ENCODE peak calls at places on chromosomes 12 and 14, in five cellular contexts. Q is IMR-90, X is trophoblast cell, S is mesenchymal stem cell, N is H1. T is an unnamed sample. For H3K36me3, the result is how much of the 10 kb centered on the place peaks cover.

GRCh38 chr12:131132118-131132892 is 178.6 kb downstream of the ADGRD1 start:
- DNase-seq in Q (peak), X (peak), S (peak), N (peak), T (peak)

GRCh38 chr12:75724913-75725312 is 213.5 kb upstream of the KRR1 start:
- DNase-seq in Q (peak), X (no peak), S (peak), N (no peak), T (no peak)

GRCh38 chr14:76876076-76876475 is 49.9 kb downstream of the LRRC74A start:
- DNase-seq in Q (peak), X (peak), S (peak), N (peak), T (peak)

GRCh38 chr12:123813349-123813748 is 51.2 kb downstream of the DNAH10 start:
- DNase-seq in Q (peak), X (no peak), S (no peak), N (no peak), T (no peak)

GRCh38 chr14:102590667-102591099 is 1.8 kb upstream of the RCOR1 start:
- DNase-seq in Q (peak), X (peak), S (peak), N (no peak), T (no peak)

GRCh38 chr14:89298056-89298834 is 118.8 kb downstream of the FOXN3 start:
- DNase-seq in Q (no peak), X (no peak), S (no peak), N (no peak), T (no peak)

GRCh38 chr14:64510825-64511679 is 6.5 kb downstream of the ZBTB1 start:
- DNase-seq in Q (peak), X (peak), S (peak), N (no peak), T (peak)

GRCh38 chr12:62767506-62767905 is 167.4 kb downstream of the PPM1H start:
- DNase-seq in Q (peak), X (peak), S (no peak), N (no peak), T (no peak)

GRCh38 chr14:86654558-86655184 is 1124.7 kb downstream of the FLRT2 start:
- DNase-seq in Q (peak), X (peak), S (peak), N (no peak), T (peak)

GRCh38 chr12:29350080-29350479 is 30.9 kb downstream of the ERGIC2 start:
- DNase-seq in Q (peak), X (no peak), S (peak), N (no peak), T (no peak)

GRCh38 chr12:108177131-108177530 is 48.0 kb downstream of the WSCD2 start:
- DNase-seq in Q (no peak), X (no peak), S (no peak), N (no peak), T (no peak)

GRCh38 chr12:46230985-46231384 is 37.9 kb downstream of the SLC38A1 start:
- DNase-seq in Q (no peak), X (no peak), S (no peak), N (no peak), T (no peak)

GRCh38 chr12:46233418-46233817 is 35.4 kb downstream of the SLC38A1 start:
- DNase-seq in Q (no peak), X (no peak), S (no peak), N (no peak), T (no peak)

GRCh38 chr12:46237381-46238045 is 31.3 kb downstream of the SLC38A1 start:
- DNase-seq in Q (no peak), X (no peak), S (no peak), N (no peak), T (no peak)

GRCh38 chr12:46233985-46234384 is 34.9 kb downstream of the SLC38A1 start:
- DNase-seq in Q (no peak), X (no peak), S (no peak), N (no peak), T (no peak)
- H3K36me3 ChIP-seq in Q (under half), X (under half), S (under half), N (under half), T (under half)

DNA sequence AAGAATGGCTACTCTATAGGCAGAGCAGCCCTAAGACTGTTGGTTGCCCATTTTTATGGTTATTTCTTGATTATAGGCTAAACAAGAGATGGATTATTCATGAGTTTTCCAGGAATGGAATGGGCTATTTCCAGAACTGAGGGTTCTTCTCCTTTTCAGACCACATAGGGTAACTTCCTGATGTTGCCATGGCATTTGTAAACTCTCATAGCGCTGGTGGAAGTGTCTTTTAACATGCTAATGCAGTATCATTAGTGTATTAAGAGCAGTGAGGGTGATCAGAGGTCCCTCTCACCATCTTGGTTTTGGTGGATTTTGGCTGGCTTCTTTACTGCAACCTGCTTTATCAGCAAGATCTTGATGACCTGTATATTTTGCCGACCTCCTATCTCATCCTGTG is 904.6 kb upstream of the FBXO33 start:
- DNase-seq in Q (no peak), X (no peak), S (no peak), N (no peak), T (no peak)
- H2BK120ac ChIP-seq in Q (no peak), X (no peak), S (no peak), N (no peak), T (no peak)

GRCh38 chr14:54652188-54652889 is 85.4 kb downstream of the SAMD4A start:
- DNase-seq in Q (peak), X (peak), S (peak), N (peak), T (peak)

GRCh38 chr14:54651649-54652048 is 84.7 kb downstream of the SAMD4A start:
- DNase-seq in Q (no peak), X (peak), S (no peak), N (no peak), T (no peak)

GRCh38 chr14:54653764-54654469 is 87.0 kb downstream of the SAMD4A start:
- DNase-seq in Q (peak), X (peak), S (peak), N (no peak), T (no peak)

GRCh38 chr14:54654600-54654999 is 87.7 kb downstream of the SAMD4A start:
- DNase-seq in Q (no peak), X (no peak), S (peak), N (no peak), T (no peak)

DNA sequence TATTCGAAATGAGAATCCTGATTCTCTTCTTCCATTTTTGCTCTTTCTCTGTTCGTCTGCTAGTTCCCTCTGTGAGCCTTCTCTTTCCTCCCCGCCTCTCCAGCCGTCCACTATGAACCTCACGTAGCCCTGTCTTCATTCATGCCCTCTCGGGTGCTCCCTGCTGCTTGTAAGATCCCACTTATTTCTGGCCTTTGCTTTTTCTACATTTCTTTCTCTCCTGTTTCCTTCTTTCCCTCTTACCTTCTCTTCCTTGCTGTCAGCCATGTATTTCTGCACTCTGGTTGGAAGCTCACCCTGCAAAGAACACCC is 85.9 kb downstream of the SAMD4A start:
- DNase-seq in Q (no peak), X (no peak), S (no peak), N (no peak), T (no peak)
- H4K91ac ChIP-seq in Q (peak), X (peak), S (peak), N (no peak), T (no peak)

DNA sequence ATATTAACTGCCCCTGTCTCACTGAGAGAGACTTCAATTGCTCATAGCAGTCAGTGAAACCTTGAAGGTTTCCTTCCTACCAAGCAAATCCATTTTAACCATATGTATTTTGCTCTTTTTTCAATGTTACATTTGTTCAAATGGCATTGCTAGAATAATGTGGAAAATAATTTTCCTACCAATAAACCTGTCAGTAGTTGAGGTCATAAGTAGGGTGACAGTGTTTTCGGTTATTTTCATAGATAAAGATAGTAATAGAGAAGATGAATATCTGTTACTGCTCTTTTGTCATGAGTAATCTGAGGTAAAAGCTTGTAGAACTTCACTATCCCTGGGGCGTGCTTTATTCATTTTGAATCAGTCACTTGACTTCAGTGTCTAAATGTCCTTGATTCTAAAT is 32.6 kb downstream of the EID3 start:
- DNase-seq in Q (no peak), X (no peak), S (no peak), N (no peak), T (no peak)
- H3K36me3 ChIP-seq in Q (half or more), X (under half), S (half or more), N (under half), T (under half)

DNA sequence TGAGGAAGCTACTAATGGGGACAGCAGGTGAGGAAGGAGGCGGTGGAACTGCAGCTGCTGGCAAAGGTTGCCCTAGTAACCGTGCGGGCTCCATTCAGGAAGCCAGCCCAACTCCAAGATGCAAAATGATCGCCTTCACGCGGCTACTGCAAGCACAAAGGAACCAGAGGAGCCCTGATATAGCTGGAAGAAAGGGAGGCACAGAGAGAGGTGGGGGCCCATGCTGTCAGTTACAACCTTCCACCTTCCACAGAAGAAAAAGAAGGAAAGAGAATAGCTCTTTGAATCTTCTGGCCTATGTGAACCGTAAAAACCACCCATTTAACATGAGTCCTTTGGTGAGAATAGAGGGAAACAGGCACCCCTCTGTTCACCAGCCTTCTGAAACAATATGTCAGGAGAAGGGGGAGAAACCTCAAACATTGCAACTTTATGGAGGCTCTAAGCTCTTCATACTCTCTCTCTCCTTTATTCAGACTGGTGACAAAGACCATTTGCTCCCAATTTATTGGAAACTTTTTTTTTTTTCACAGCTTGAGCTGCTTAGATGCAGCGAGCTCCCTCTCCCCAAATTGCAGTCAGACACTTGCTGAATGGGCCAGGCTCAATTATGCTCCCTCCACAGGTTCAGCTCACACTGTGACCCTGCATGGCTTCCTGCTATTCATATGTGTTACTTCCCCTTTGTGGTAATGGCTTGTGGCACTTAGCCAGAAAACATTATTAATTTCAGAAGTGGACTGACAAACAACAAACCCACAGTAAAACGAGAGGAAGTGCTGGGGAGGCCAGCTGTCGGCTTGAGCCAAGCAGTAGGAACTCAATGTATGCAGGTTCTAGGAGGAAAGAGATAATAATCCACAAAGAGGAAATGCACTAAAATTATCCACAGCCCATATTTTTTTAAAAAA is 6.2 kb downstream of the DUSP6 start:
- DNase-seq in Q (peak), X (peak), S (peak), N (no peak), T (peak)
- H2BK120ac ChIP-seq in Q (peak), X (no peak), S (peak), N (no peak), T (no peak)

DNA sequence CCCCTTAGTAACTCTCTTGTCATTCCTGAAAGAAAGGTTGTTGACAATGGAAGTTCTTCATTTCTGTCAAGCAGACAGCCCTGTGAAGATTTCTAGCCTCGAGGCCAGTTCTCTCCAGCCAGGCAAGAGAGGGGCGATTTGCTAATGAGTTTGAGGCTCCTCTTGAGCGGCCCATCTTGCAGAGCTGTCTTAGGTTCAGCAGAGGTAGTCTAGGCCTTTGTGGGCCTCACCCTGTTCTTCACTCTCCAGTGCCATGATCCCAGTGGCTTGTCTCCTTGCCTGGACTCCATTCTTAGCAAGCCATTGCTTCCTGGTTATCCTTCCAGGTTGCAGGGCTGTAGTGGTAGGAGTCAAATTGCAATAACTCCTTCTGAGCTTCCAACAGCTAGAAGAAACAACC is 9.7 kb downstream of the TPH2 start:
- DNase-seq in Q (no peak), X (no peak), S (no peak), N (no peak), T (no peak)
- H4K91ac ChIP-seq in Q (peak), X (no peak), S (no peak), N (peak), T (no peak)

DNA sequence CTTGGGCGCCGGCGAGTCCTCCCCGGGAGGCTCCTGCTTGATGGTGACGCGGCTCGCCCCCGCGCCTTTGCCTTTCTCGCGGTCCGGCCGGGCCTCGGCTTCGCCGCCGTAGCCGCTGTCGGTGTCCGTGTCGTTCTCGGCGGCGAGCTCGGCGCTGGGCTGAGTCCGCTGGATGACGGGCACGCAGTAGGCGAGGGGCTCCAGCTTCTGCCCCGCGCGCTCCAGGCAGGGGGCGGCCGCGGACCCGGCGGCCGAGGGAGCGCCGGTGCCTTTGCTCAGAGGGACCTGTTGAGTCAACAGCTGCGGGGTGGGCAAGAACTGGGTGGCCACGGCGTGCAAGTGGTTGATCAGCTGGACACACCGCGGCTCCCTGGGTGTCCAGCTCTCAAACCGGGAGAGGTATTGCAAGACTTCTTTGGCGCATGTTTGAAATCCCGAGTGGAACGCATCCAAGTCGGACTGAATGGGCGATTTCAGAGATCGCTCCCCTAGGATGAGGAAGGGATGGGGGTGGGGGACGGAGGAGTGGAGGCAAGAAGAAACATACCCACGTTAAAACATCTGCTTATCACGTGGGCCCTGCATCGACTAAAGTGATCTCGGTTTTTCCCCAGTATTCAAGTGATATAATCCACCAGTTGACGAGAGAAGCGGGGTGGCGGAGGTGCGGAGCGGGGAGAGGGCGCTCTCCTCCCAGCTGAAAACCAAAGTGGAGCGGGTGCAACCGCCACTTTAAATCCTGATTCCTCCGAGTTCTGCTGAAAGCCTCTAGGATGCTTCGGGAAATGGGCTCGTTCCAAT is 2.0 kb downstream of the BHLHE41 start:
- DNase-seq in Q (peak), X (peak), S (peak), N (no peak), T (peak)
- H3K36me3 ChIP-seq in Q (under half), X (under half), S (under half), N (under half), T (under half)

GRCh38 chr12:89353823-89354629 is 1.7 kb upstream of the DUSP6 start:
- DNase-seq in Q (peak), X (peak), S (peak), N (peak), T (peak)
- H2BK120ac ChIP-seq in Q (peak), X (peak), S (peak), N (no peak), T (peak)

DNA sequence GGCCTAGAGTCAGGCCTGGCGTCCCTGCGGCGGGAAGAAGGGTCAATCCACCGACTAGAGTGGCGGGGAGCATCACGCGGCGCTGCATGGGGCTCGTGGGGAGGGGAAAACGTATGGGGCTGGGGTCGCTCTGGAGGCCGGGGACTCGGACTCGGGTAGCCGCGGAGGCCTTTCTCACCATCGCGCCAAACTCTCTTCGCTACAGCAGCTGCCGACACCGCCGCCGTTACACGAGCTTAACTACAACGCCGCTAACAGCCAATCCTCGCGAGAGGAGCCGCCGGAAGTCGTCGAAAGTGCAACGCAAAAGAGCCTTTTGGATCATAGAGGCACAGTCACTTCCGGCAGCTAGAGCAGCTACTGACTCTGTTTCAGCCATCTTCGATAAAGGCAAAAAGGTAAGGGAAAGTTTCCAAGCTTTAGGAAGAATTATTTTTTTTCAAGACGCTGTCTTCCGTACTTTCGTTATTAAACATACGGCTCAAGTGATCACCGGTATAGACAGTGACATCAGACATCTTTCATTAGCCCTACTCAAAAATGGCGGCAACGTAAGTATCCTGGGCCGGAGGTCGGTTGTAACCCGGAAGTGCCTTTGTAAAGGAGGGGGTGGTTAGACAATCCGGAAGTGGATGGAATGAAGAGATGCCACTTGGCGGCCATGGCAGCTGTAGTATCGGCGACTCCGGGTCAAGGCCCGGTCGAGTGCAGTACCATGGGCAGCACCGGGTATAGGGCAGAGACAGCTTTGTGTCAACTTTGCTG is at the start of the genes ERH and SLC39A9:
- DNase-seq in Q (peak), X (peak), S (peak), N (peak), T (peak)
- H4K91ac ChIP-seq in Q (peak), X (peak), S (peak), N (peak), T (no peak)

GRCh38 chr14:22800356-22800755 is 14.9 kb downstream of the SLC7A7 start:
- DNase-seq in Q (peak), X (no peak), S (no peak), N (no peak), T (no peak)

GRCh38 chr14:22801716-22802115 is 13.5 kb downstream of the SLC7A7 start:
- DNase-seq in Q (no peak), X (peak), S (no peak), N (no peak), T (no peak)

GRCh38 chr14:22803575-22803974 is 11.7 kb downstream of the SLC7A7 start:
- DNase-seq in Q (no peak), X (no peak), S (no peak), N (no peak), T (no peak)

GRCh38 chr14:22798528-22798927 is 16.7 kb downstream of the SLC7A7 start:
- DNase-seq in Q (no peak), X (peak), S (no peak), N (no peak), T (no peak)

GRCh38 chr14:22802860-22803562 is 12.2 kb downstream of the SLC7A7 start:
- DNase-seq in Q (peak), X (no peak), S (no peak), N (no peak), T (no peak)
- H3K36me3 ChIP-seq in Q (under half), X (under half), S (under half), N (under half), T (under half)